ENCODE peak calls at places on chromosome 2, in eight cellular contexts. One of them, this sample, is unnamed.

GRCh38 chr2:127324635-127325034 is 30.7 kb upstream of the ERCC3 start:
- DNase-seq in PC-3: peak
- DNase-seq in skeletal muscle cell: peak
- DNase-seq in cardiac muscle cell: peak
- DNase-seq in GDM1: no peak
- DNase-seq in heart right ventricle: no peak
- DNase-seq in Right ventricle myocardium superior: no peak
- DNase-seq in NCI-H510A treated with DMSO at 0.1 percent for 48 hours: peak
- DNase-seq in this sample: no peak

GRCh38 chr2:238974510-238975166 is 126.8 kb downstream of the TWIST2 start:
- DNase-seq in Right ventricle myocardium superior: no peak
- DNase-seq in skeletal muscle cell: peak
- DNase-seq in heart right ventricle: no peak
- DNase-seq in GDM1: no peak
- DNase-seq in PC-3: peak
- DNase-seq in cardiac muscle cell: peak
- DNase-seq in NCI-H510A treated with DMSO at 0.1 percent for 48 hours: no peak
- DNase-seq in this sample: peak

GRCh38 chr2:51222106-51222505 is 190.2 kb upstream of the NRXN1 start:
- DNase-seq in Right ventricle myocardium superior: no peak
- DNase-seq in skeletal muscle cell: no peak
- DNase-seq in PC-3: no peak
- DNase-seq in GDM1: no peak
- DNase-seq in cardiac muscle cell: peak
- DNase-seq in NCI-H510A treated with DMSO at 0.1 percent for 48 hours: no peak
- DNase-seq in heart right ventricle: no peak
- DNase-seq in this sample: no peak

GRCh38 chr2:25666218-25666617 is 7.2 kb downstream of the DTNB start:
- DNase-seq in NCI-H510A treated with DMSO at 0.1 percent for 48 hours: no peak
- DNase-seq in heart right ventricle: no peak
- DNase-seq in skeletal muscle cell: no peak
- DNase-seq in GDM1: no peak
- DNase-seq in PC-3: no peak
- DNase-seq in cardiac muscle cell: no peak
- DNase-seq in Right ventricle myocardium superior: no peak
- DNase-seq in this sample: no peak

GRCh38 chr2:134320930-134321329 is 67.1 kb downstream of the MGAT5 start:
- DNase-seq in PC-3: no peak
- DNase-seq in skeletal muscle cell: no peak
- DNase-seq in GDM1: peak
- DNase-seq in Right ventricle myocardium superior: no peak
- DNase-seq in cardiac muscle cell: no peak
- DNase-seq in heart right ventricle: no peak
- DNase-seq in NCI-H510A treated with DMSO at 0.1 percent for 48 hours: no peak
- DNase-seq in this sample: no peak

GRCh38 chr2:120224256-120224655 is 1.1 kb upstream of the TMEM185B start:
- DNase-seq in skeletal muscle cell: no peak
- DNase-seq in NCI-H510A treated with DMSO at 0.1 percent for 48 hours: no peak
- DNase-seq in Right ventricle myocardium superior: no peak
- DNase-seq in PC-3: no peak
- DNase-seq in GDM1: no peak
- DNase-seq in cardiac muscle cell: no peak
- DNase-seq in heart right ventricle: no peak
- DNase-seq in this sample: no peak

GRCh38 chr2:85957256-85957655 is 68.5 kb upstream of the ST3GAL5 start:
- DNase-seq in PC-3: no peak
- DNase-seq in NCI-H510A treated with DMSO at 0.1 percent for 48 hours: no peak
- DNase-seq in heart right ventricle: no peak
- DNase-seq in cardiac muscle cell: no peak
- DNase-seq in skeletal muscle cell: no peak
- DNase-seq in Right ventricle myocardium superior: no peak
- DNase-seq in GDM1: no peak
- DNase-seq in this sample: no peak

GRCh38 chr2:231917280-231918088 is 8.7 kb downstream of the NPPC start:
- DNase-seq in heart right ventricle: peak
- DNase-seq in PC-3: no peak
- DNase-seq in skeletal muscle cell: no peak
- DNase-seq in NCI-H510A treated with DMSO at 0.1 percent for 48 hours: no peak
- DNase-seq in GDM1: no peak
- DNase-seq in cardiac muscle cell: peak
- DNase-seq in Right ventricle myocardium superior: peak
- DNase-seq in this sample: no peak

GRCh38 chr2:173963323-173963816 is 1.8 kb downstream of the SP3 start:
- DNase-seq in GDM1: peak
- DNase-seq in NCI-H510A treated with DMSO at 0.1 percent for 48 hours: peak
- DNase-seq in heart right ventricle: no peak
- DNase-seq in PC-3: peak
- DNase-seq in skeletal muscle cell: no peak
- DNase-seq in Right ventricle myocardium superior: no peak
- DNase-seq in cardiac muscle cell: peak
- DNase-seq in this sample: peak

GRCh38 chr2:222756951-222757645 is 85.6 kb downstream of the MOGAT1 start:
- DNase-seq in GDM1: no peak
- DNase-seq in PC-3: peak
- DNase-seq in cardiac muscle cell: peak
- DNase-seq in Right ventricle myocardium superior: no peak
- DNase-seq in NCI-H510A treated with DMSO at 0.1 percent for 48 hours: no peak
- DNase-seq in heart right ventricle: no peak
- DNase-seq in skeletal muscle cell: peak
- DNase-seq in this sample: peak

GRCh38 chr2:186590538-186591441 is 934 bp downstream of the ITGAV start:
- DNase-seq in heart right ventricle: no peak
- DNase-seq in NCI-H510A treated with DMSO at 0.1 percent for 48 hours: peak
- DNase-seq in cardiac muscle cell: peak
- DNase-seq in PC-3: peak
- DNase-seq in skeletal muscle cell: no peak
- DNase-seq in Right ventricle myocardium superior: no peak
- DNase-seq in GDM1: peak
- DNase-seq in this sample: no peak

GRCh38 chr2:101883860-101884259 is 107.9 kb upstream of the IL1R2 start:
- DNase-seq in PC-3: peak
- DNase-seq in heart right ventricle: no peak
- DNase-seq in cardiac muscle cell: peak
- DNase-seq in GDM1: peak
- DNase-seq in skeletal muscle cell: peak
- DNase-seq in NCI-H510A treated with DMSO at 0.1 percent for 48 hours: peak
- DNase-seq in Right ventricle myocardium superior: no peak
- DNase-seq in this sample: no peak